ENCODE peak calls at places on chromosomes 7 and 10, in ten cellular contexts. G is naive thymus-derived CD4-positive, alpha-beta T cell; U is A549; W is retinal pigment epithelial cell; Z is AG10803; F is mucosa of descending colon; J is endothelial cell of umbilical vein; X is lower lobe of right lung; S is HL-60; A is HCT116. O is an unnamed sample.

GRCh38 chr7:26292768-26293560 is 1.3 kb downstream of the SNX10 start:
- DNase-seq in G (no peak), U (no peak), W (no peak), Z (no peak), F (no peak), J (no peak), X (peak; percentile 56), S (no peak), A (no peak), O (no peak)

GRCh38 chr7:142585425-142585824 is 163.8 kb upstream of the PRSS1 start:
- DNase-seq in G (no peak), U (peak; percentile 6), W (no peak), Z (no peak), F (no peak), J (no peak), X (no peak), S (no peak), A (no peak), O (no peak)

GRCh38 chr10:58954163-58954562 is 222.3 kb upstream of the PHYHIPL start:
- DNase-seq in G (no peak), U (no peak), W (no peak), Z (no peak), F (no peak), J (no peak), X (no peak), S (no peak), A (no peak), O (no peak)

GRCh38 chr10:19816420-19817250 is at the start of gene PLXDC2:
- DNase-seq in G (no peak), U (peak; percentile 25), W (no peak), Z (peak; percentile 25), F (peak; percentile 54), J (peak; percentile 22), X (peak; percentile 82), S (peak; percentile 44), A (no peak), O (no peak)

GRCh38 chr10:112981553-112981952 is 31.5 kb downstream of the TCF7L2 start:
- DNase-seq in G (peak; percentile 38), U (no peak), W (no peak), Z (no peak), F (no peak), J (no peak), X (no peak), S (peak; percentile 14), A (no peak), O (peak; percentile 74)

GRCh38 chr7:8228068-8228467 is 33.9 kb downstream of the ICA1 start:
- DNase-seq in G (no peak), U (no peak), W (no peak), Z (no peak), F (no peak), J (no peak), X (no peak), S (no peak), A (no peak), O (no peak)

GRCh38 chr10:131947631-131948347 is 33.9 kb downstream of the BNIP3 start:
- DNase-seq in G (no peak), U (no peak), W (no peak), Z (peak; percentile 75), F (no peak), J (peak; percentile 94), X (no peak), S (no peak), A (no peak), O (no peak)

GRCh38 chr7:31096882-31097258 is 44.8 kb downstream of the ADCYAP1R1 start:
- DNase-seq in G (no peak), U (no peak), W (no peak), Z (no peak), F (no peak), J (no peak), X (no peak), S (no peak), A (no peak), O (no peak)

GRCh38 chr10:78177431-78178185 is 143.9 kb downstream of the RPS24 start:
- DNase-seq in G (no peak), U (no peak), W (no peak), Z (no peak), F (no peak), J (no peak), X (no peak), S (no peak), A (no peak), O (no peak)

GRCh38 chr10:47029181-47029971 is 118.1 kb downstream of the PTPN20 start:
- DNase-seq in G (peak; percentile 18), U (no peak), W (no peak), Z (no peak), F (no peak), J (no peak), X (no peak), S (no peak), A (no peak), O (no peak)

GRCh38 chr10:5811387-5811821 is 1.8 kb downstream of the GDI2 start:
- DNase-seq in G (no peak), U (peak; percentile 6), W (peak; percentile 78), Z (peak; percentile 58), F (no peak), J (peak; percentile 50), X (no peak), S (no peak), A (no peak), O (no peak)

DNA sequence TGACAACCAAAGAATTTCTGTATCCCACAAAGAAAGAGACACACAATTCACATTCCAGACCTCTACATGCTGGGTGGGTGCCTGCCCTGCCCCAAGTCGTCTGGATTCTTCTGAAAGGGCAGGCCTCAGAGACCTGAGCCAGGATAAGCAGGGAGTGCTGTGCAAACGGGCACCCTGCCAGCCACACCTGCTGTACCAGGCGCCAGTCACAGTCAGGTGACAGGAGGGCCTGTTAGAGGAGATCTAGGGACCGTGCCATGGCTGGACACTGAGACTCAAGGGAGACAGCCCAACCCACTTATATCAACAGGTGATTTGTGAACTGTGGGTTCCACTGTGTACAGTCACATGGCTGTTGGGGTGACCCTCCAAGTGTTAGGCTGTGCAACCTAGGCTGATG is 103.1 kb upstream of the AFAP1L2 start:
- DNase-seq in G (no peak), U (peak; percentile 48), W (peak; percentile 92), Z (no peak), F (peak; percentile 93), J (peak; percentile 79), X (peak; percentile 91), S (no peak), A (no peak), O (no peak)
- H3K4me3 ChIP-seq in G (no peak overlapping the region), U (no peak overlapping the region), W (no peak overlapping the region), Z (no peak overlapping the region), F (no peak overlapping the region), J (no peak overlapping the region), X (no peak overlapping the region), S (no peak overlapping the region), A (no peak overlapping the region), O (no peak overlapping the region)

DNA sequence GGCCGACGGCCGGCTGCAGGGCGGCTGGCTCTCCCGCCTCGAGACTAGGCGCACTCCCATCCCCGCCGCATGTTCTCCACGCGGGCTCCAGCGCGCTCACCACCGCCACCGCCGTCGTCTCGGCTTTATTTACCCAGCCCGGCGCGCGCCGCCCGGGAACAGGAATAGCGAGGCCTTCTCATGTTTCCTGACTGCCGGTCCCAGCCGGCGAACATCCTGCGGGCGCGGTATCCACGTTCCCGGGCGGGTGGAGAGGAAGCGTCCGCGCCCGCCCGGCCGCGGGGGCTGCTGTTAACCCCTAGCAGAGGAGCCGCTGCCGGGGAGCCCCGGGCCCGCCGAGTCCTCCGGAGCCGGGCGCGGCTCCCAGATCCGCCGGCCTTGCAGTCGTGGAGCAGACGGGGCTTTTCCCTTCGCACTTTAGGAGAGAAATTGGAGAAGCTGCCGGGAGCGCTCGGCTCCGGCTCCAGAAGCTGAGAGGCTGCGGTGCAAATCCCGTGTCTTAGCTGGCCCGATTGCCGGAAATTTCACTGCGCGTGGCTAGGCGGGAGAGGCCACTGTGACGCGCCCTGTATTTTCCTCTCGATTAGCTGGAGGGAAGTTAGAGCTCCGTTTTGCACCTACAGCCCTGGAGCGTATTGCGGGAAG is at the start of gene MKX:
- DNase-seq in G (peak; percentile 39), U (peak; percentile 31), W (no peak), Z (peak; percentile 73), F (peak; percentile 52), J (peak; percentile 13), X (peak; percentile 66), S (no peak), A (no peak), O (no peak)
- H3K4me3 ChIP-seq in G (peak within 1 kb of the TSS; percentile 39), U (peak within 1 kb of the TSS; percentile 64), W (peak within 1 kb of the TSS; percentile 31), Z (peak within 1 kb of the TSS; percentile 80), F (no peak within 1 kb of the TSS), J (peak within 1 kb of the TSS; percentile 17), X (peak within 1 kb of the TSS; percentile 67), S (no peak within 1 kb of the TSS), A (peak within 1 kb of the TSS; percentile 57), O (no peak within 1 kb of the TSS)

DNA sequence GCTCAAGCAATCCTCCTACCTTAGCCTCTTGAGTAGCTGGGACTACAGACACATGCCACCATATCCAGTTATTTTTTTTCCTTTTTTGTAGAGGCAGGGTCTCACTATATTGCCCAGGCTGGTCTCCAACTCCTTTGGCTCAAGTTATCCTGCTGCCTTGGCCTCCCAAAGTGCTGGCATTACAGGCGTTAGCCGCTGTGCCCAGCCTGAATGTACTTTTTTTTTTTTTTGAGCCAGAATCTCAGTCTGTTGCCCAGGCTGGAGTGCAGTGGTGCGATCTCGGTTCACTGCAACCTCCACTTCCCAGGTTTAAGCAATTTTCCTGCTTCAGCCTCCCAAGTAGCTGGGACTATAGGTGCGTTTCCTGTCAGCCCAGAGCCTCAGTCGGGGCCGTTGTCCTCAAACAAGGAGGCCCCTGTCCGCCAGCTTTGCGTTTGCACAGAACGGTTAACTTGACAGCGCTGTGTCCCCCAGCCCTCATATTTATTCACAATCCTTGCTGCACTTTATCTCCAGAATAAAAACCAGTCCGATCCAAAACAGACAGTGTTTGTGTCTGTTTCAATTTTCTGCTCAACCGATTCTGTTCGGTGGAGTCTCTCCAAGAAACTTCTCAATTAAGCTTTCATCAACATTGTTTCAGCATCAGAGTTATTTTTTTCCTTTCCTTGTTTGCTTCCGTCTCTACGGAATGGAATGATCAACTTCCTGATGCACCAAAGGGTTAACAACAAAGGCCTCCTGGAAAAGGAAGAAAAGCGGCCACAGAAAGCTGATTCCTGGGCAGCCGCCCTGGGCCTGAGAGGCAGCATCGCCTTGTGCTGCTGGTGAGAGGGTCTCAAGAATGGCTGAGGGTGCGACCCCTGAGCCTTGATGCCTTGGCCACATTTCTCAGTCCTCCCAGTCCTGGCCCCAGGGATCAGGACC is 64.5 kb downstream of the PDIA4 start:
- DNase-seq in G (no peak), U (peak; percentile 63), W (no peak), Z (no peak), F (peak; percentile 42), J (peak; percentile 29), X (no peak), S (no peak), A (no peak), O (no peak)
- H3K4me3 ChIP-seq in G (peak overlapping the region; percentile 72), U (peak overlapping the region; percentile 54), W (peak overlapping the region; percentile 95), Z (peak overlapping the region; percentile 62), F (no peak overlapping the region), J (peak overlapping the region; percentile 1), X (peak overlapping the region; percentile 64), S (peak overlapping the region; percentile 49), A (peak overlapping the region; percentile 50), O (peak overlapping the region; percentile 66)

DNA sequence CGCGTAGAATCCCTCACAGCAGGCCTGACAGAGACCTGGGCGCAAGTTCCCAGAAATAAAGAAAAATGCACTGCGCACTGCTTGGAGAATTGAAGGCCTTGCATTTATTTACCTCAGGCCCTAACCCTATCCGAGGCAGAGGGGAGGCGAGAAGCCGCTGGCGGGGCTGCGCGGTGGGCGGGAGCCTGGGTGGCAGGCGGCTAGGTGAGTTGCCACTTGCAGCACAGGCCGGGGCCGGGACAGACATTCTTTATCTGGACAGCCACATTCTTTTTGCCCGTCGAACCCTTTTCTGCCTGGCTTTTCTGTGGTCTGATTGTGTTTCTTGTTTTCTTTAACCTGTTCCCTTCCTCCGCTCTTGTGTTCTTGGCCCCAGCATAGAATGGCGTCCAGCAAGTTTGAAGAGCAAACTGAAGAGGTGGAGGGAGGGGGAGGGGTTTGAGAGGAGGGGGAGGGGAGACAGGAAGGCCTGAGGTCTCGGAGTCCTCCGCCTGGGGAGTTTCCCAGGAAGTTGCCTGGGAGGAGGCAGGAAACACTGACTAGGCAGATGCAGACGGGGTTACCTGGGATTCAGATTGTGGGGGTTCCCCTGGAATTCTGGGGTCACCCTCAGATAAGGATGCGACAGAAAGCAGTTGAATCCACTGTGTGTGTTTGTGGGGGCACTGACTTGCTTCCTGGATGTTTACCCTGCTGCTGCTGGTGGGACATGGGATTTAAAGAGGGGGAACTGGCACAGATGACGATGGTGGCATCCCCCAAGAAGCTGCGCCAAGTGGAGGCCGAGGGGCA is 5.1 kb downstream of the SHH start:
- DNase-seq in G (no peak), U (no peak), W (no peak), Z (no peak), F (peak; percentile 19), J (no peak), X (no peak), S (no peak), A (no peak), O (no peak)
- H3K4me3 ChIP-seq in G (no peak overlapping the region), U (no peak overlapping the region), W (no peak overlapping the region), Z (no peak overlapping the region), F (no peak overlapping the region), J (no peak overlapping the region), X (peak overlapping the region; percentile 54), S (no peak overlapping the region), A (no peak overlapping the region), O (no peak overlapping the region)

O was measured in Jurkat, Clone E6-1.